ENCODE peak calls at places on chromosomes 6 and 20, in eight cellular contexts. T, V, F, H, P, M, X and I are unnamed samples.

GRCh38 chr20:57658447-57659130 is 38.4 kb upstream of the ZBP1 start:
- DNase-seq in F (no peak), T (no peak), M (no peak), H (peak), P (no peak), X (no peak), V (no peak), I (no peak)

GRCh38 chr20:3808141-3808479 is 12.0 kb downstream of the CDC25B start:
- DNase-seq in V (peak), P (peak), T (no peak), F (no peak), H (peak), M (peak), X (peak), I (peak)

GRCh38 chr20:25139061-25139705 is 56.3 kb upstream of the ENTPD6 start:
- DNase-seq in M (no peak), X (no peak), P (no peak), V (no peak), H (peak), F (peak), T (no peak), I (peak)

GRCh38 chr6:148972481-148972880 is 225.7 kb downstream of the UST start:
- DNase-seq in H (peak), F (no peak), T (peak), X (no peak), P (peak), V (no peak), M (no peak), I (peak)

GRCh38 chr20:52104546-52105044 is 87.0 kb downstream of the ZFP64 start:
- DNase-seq in F (peak), P (no peak), X (peak), T (no peak), H (no peak), V (no peak), M (peak), I (no peak)

GRCh38 chr6:159089443-159089842 is 44.7 kb upstream of the TAGAP start:
- DNase-seq in F (no peak), V (no peak), H (no peak), P (no peak), T (no peak), X (no peak), M (no peak), I (no peak)

GRCh38 chr6:81075974-81076373 is 676.5 kb downstream of the TENT5A start:
- DNase-seq in T (no peak), P (no peak), F (peak), H (no peak), X (peak), M (no peak), V (no peak), I (peak)

GRCh38 chr20:40719330-40719729 is 30.3 kb upstream of the MAFB start:
- DNase-seq in P (no peak), T (no peak), M (no peak), V (no peak), F (no peak), H (no peak), X (no peak), I (no peak)

GRCh38 chr6:139330841-139331500 is 39.2 kb upstream of the TXLNB start:
- DNase-seq in M (no peak), H (no peak), P (no peak), V (no peak), X (no peak), F (no peak), T (no peak), I (no peak)

GRCh38 chr6:127346512-127346911 is 3.1 kb upstream of the ECHDC1 start:
- DNase-seq in P (no peak), T (no peak), M (no peak), F (no peak), H (no peak), X (no peak), V (no peak), I (no peak)

GRCh38 chr20:14189794-14190402 is 147.5 kb downstream of the FLRT3 start:
- DNase-seq in M (peak), H (no peak), X (peak), F (no peak), T (peak), P (peak), V (no peak), I (peak)

GRCh38 chr6:167094820-167095637 is 27.9 kb upstream of the CCR6 start:
- DNase-seq in X (no peak), T (no peak), F (no peak), H (no peak), P (no peak), M (peak), V (no peak), I (no peak)

GRCh38 chr6:125104425-125104824 is 49.1 kb upstream of the TPD52L1 start:
- DNase-seq in V (no peak), T (no peak), P (no peak), F (no peak), H (no peak), M (peak), X (peak), I (no peak)

GRCh38 chr20:19973920-19974620 is 43.1 kb upstream of the NAA20 start:
- DNase-seq in F (no peak), H (peak), V (no peak), X (peak), T (no peak), M (peak), P (no peak), I (no peak)